ENCODE peak calls at places on chromosome 5, in six cellular contexts. Z is transverse colon, Y is suprapubic skin, W is esophagus muscularis mucosa, Q is breast epithelium, C is stomach. K is an unnamed sample.

GRCh38 chr5:147961208-147961749 is 54.9 kb upstream of the C5orf46 start:
- DNase-seq in Z (no peak), Y (no peak), W (no peak), Q (no peak), C (no peak), K (no peak)

GRCh38 chr5:161155451-161155850 is 303.4 kb upstream of the ATP10B start:
- DNase-seq in Z (no peak), Y (no peak), W (no peak), Q (no peak), C (no peak), K (no peak)

GRCh38 chr5:169978744-169979143 is 1.6 kb downstream of the INSYN2B start:
- DNase-seq in Z (no peak), Y (no peak), W (no peak), Q (no peak), C (no peak), K (no peak)

GRCh38 chr5:160479926-160480325 is 58.3 kb downstream of the PTTG1 start:
- DNase-seq in Z (no peak), Y (no peak), W (no peak), Q (no peak), C (no peak), K (no peak)

GRCh38 chr5:106127341-106127781 is 1543.4 kb downstream of the EFNA5 start:
- DNase-seq in Z (no peak), Y (no peak), W (no peak), Q (no peak), C (no peak), K (no peak)

GRCh38 chr5:169785731-169786130 is 148.7 kb downstream of the DOCK2 start:
- DNase-seq in Z (no peak), Y (no peak), W (no peak), Q (no peak), C (no peak), K (no peak)

GRCh38 chr5:24621809-24622208 is 23.0 kb downstream of the CDH10 start:
- DNase-seq in Z (no peak), Y (peak), W (no peak), Q (no peak), C (no peak), K (no peak)

GRCh38 chr5:180498378-180498777 is 4.2 kb downstream of the CNOT6 start:
- DNase-seq in Z (no peak), Y (no peak), W (no peak), Q (no peak), C (no peak), K (no peak)

GRCh38 chr5:10949856-10950630 is 189.0 kb upstream of the DAP start:
- DNase-seq in Z (no peak), Y (no peak), W (peak), Q (no peak), C (no peak), K (no peak)

GRCh38 chr5:141150215-141150992 is 547 bp downstream of the PCDHB6 start:
- DNase-seq in Z (no peak), Y (no peak), W (no peak), Q (no peak), C (no peak), K (no peak)

GRCh38 chr5:158175664-158176507 is 316.9 kb upstream of the CLINT1 start:
- DNase-seq in Z (peak), Y (no peak), W (no peak), Q (no peak), C (peak), K (no peak)

DNA sequence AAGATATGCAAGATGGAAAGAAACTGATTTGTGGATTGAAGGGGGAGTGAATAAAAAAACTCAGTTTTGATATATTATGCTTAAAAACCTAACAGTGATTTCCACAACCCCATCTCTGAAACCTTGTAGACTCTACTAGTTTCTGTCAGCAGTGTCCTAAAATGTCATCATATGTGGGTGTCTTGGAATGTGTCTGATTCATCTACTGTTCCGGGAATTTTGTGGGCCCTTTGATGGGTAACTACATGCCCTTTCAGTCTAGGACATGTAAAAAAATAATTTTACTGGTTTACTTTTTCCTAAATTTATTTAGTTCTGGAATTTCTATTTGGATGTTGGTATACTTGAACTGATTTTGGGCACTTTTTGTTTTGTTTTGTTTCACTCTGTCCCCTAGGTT is 118.9 kb upstream of the NMUR2 start:
- DNase-seq in Z (no peak), Y (no peak), W (no peak), Q (no peak), C (no peak), K (no peak)
- TF ChIP-seq POLR2A in Z (no peak), Y (no peak), W (no peak), Q (no peak), C (no peak), K (no peak)

DNA sequence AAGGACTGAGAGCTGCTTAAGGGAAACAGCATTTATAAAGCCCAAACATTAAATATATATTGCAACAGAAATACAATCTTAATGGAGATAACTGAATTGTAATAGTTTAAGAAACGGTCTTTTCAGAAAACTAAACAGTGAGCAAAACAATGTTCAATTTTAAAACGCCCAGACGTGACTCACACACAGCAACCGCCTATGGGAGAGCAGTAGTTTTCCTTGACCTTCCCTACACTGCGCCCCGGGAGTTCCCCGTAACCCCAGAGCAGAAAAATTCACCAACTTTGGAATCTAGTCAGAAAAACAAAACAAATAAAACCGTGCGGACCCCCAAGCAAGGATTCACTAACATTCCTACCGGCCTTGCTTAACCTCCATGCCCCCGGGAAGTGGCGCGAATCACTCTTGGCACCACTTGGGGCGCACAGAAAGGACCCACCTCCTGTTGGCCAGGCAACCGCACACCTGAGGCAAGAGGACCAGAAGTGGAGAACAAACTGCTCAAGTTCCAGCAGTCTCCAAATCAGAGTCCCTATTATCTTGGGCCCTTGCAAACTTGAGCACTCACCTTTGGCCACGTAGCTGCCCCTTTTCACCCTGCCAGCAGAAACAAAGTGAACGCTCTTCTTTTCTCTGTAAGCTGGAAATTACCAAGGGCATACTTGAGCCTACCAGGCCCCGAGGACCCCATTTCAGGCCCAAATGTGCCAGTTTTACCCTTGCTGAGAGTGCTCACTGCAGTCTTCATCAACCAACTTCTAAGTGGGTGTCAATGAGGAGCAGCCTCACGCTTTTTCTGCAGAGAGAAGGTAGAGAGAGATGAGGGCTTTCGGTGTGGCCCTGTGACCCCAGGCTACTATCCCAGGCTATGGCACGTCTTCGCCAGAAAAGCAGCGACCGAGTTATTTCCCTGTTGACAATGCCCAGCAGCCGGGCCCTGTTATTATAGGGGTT is 189.7 kb downstream of the MEF2C start:
- DNase-seq in Z (no peak), Y (no peak), W (no peak), Q (no peak), C (no peak), K (no peak)
- TF ChIP-seq CTCF in Z (no peak), Y (no peak), W (no peak), Q (no peak), C (no peak), K (no peak)

GRCh38 chr5:6872441-6873160 is 159.4 kb downstream of the TENT4A start:
- DNase-seq in Z (no peak), Y (no peak), W (no peak), Q (no peak), C (no peak), K (no peak)

GRCh38 chr5:6868816-6869215 is 155.6 kb downstream of the TENT4A start:
- DNase-seq in Z (no peak), Y (no peak), W (no peak), Q (no peak), C (no peak), K (peak)

GRCh38 chr5:6869677-6870076 is 156.4 kb downstream of the TENT4A start:
- DNase-seq in Z (no peak), Y (no peak), W (no peak), Q (no peak), C (no peak), K (peak)

GRCh38 chr5:6867712-6868111 is 154.5 kb downstream of the TENT4A start:
- DNase-seq in Z (no peak), Y (no peak), W (no peak), Q (no peak), C (no peak), K (no peak)

DNA sequence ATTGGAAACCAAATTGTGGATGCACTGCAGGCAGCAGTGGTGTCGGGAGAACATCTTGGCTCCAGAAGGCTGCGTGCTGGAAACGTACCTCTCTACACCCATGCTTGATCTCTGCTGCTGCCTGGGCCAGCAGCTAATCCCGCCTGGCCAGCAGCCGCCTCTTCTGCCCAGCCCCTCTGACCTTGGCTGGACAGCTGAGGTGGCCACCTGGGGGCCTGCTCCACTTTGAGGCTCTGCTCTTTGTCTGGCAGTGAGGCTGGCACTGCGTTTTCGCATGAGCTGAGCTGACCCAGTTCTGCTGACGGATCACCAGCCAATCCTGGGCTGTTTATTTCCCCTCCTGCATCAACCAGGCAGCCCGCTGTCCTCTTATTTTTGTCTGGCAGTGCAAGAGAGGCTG is 154.9 kb downstream of the TENT4A start:
- DNase-seq in Z (peak), Y (no peak), W (no peak), Q (no peak), C (no peak), K (peak)
- TF ChIP-seq POLR2AphosphoS5 in Z (no peak), Y (no peak), W (no peak), Q (no peak), C (no peak), K (no peak)

GRCh38 chr5:151577566-151577965 is 13.6 kb downstream of the FAT2 start:
- DNase-seq in Z (no peak), Y (no peak), W (no peak), Q (no peak), C (no peak), K (no peak)

GRCh38 chr5:151578326-151579025 is 12.7 kb downstream of the FAT2 start:
- DNase-seq in Z (no peak), Y (no peak), W (no peak), Q (no peak), C (no peak), K (no peak)

GRCh38 chr5:151572657-151573368 is 18.3 kb downstream of the FAT2 start:
- DNase-seq in Z (no peak), Y (no peak), W (no peak), Q (no peak), C (no peak), K (no peak)

GRCh38 chr5:151571270-151572173 is 19.6 kb downstream of the FAT2 start:
- DNase-seq in Z (no peak), Y (no peak), W (no peak), Q (no peak), C (no peak), K (no peak)

DNA sequence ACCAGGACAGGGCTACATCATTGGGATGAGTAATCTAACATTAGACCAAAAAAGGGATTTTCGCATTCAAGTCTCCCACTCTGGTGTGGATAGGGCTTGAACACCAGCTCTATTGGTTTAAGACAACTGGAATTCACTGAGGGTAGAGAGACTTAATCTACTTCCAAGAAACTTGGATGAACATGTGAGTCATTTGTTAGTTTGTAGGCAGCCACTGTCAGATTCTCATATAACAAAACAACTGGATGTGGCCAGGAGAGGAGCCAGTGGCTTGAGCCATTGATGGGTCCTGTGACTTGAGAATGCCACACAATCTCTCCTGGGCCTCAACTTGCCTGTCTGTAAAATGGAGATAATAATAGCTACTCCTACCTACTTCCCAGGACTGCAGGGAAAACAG is 16.5 kb downstream of the FAT2 start:
- DNase-seq in Z (no peak), Y (no peak), W (no peak), Q (no peak), C (no peak), K (no peak)
- TF ChIP-seq POLR2A in Z (no peak), Y (no peak), W (no peak), Q (no peak), C (no peak), K (no peak)

DNA sequence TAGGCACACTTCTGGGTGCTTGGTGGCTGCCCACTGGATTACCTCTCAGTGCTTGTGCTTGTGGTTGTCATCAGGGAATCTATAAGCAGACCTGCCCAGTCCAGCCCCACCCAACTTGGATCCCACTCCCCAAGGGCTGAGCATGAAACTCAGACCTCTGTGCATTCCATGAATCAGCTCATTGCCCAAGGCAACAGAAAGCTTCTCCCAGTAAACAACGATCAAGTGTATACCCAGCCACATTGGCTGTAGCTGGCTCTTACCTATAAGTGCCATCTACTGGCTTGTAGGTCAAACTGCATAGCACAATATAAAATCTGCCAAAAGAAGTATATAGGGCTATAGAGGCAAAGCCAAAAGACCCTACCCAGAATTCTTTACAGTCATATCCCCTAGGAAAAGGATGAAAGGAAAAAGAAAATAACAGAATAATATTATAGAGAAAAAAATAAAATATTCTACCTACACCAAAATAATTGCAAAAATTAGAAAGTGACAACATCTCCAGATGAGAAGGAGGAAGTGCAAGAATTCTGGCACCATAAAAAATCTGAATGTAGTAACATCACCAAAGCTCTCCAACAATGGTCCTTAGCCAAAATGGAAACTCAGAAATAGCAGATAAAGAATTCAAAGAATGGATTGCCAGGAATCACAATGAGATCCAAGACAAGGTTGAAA is 321.0 kb upstream of the TRPC7 start:
- DNase-seq in Z (no peak), Y (no peak), W (no peak), Q (no peak), C (no peak), K (no peak)
- TF ChIP-seq CTCF in Z (no peak), Y (no peak), W (no peak), Q (peak), C (no peak), K (no peak)

DNA sequence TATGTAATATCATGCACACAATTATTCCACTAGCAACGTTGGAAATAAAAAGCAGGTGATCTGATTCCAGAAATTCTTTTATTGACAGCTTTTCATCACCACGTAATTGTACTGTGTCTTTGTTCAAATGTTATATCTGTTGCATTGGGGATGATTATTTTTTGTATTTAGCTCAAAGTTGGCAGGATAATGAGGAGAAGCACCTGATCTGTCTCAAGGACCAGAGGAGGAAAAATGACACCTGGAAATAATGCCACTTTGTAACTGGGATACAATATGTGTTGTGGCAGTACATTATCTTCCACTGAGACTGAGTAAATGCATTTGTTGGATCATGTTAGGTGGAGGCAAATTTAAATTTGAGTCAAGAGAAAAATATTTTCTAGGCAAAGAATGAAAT is 1298.8 kb upstream of the CDH6 start:
- DNase-seq in Z (no peak), Y (no peak), W (no peak), Q (no peak), C (no peak), K (no peak)
- TF ChIP-seq POLR2AphosphoS5 in Z (no peak), Y (no peak), W (no peak), Q (no peak), C (no peak), K (no peak)

GRCh38 chr5:34923694-34924461 is 5.5 kb upstream of the DNAJC21 start:
- DNase-seq in Z (no peak), Y (no peak), W (no peak), Q (no peak), C (no peak), K (no peak)
- TF ChIP-seq POLR2A in Z (no peak), Y (no peak), W (no peak), Q (no peak), C (no peak), K (no peak)

GRCh38 chr5:117266237-117266725 is 691.7 kb upstream of the SEMA6A start:
- DNase-seq in Z (no peak), Y (no peak), W (no peak), Q (no peak), C (no peak), K (no peak)
- TF ChIP-seq CTCF in Z (no peak), Y (no peak), W (no peak), Q (no peak), C (no peak), K (no peak)

K was measured in vagina.